ENCODE peak calls at places on chromosome 5, in nine cellular contexts. B is psoas muscle, C is RCC 7860, T is SK-MEL-5, P is GM10248, E is T-cell, K is activated T-cell treated with anti-CD3 and anti-CD28 coated beads for 4 hours, A is T-helper 2 cell, X is NCI-H1436. V is an unnamed sample.
A peak's percentile ranks its signal among the peaks of the same experiment; 100 is the strongest.

GRCh38 chr5:99879791-99880511 is 655.2 kb upstream of the FAM174A start:
- DNase-seq in B (no peak), C (no peak), T (no peak), P (no peak), E (no peak), K (no peak), A (no peak), X (no peak), V (no peak)

GRCh38 chr5:14171621-14172020 is 28.5 kb downstream of the TRIO start:
- DNase-seq in B (no peak), C (no peak), T (no peak), P (no peak), E (no peak), K (no peak), A (no peak), X (no peak), V (peak; percentile 85)

GRCh38 chr5:160118349-160119141 is 705 bp downstream of the PWWP2A start:
- DNase-seq in B (peak; percentile 74), C (no peak), T (no peak), P (peak; percentile 53), E (peak; percentile 43), K (peak; percentile 40), A (peak; percentile 52), X (peak; percentile 54), V (no peak)

GRCh38 chr5:3598236-3598635 is 2.6 kb downstream of the IRX1 start:
- DNase-seq in B (no peak), C (no peak), T (no peak), P (no peak), E (no peak), K (no peak), A (no peak), X (no peak), V (no peak)

GRCh38 chr5:148443998-148444397 is 60.2 kb downstream of the FBXO38 start:
- DNase-seq in B (no peak), C (peak; percentile 37), T (peak; percentile 72), P (peak; percentile 49), E (no peak), K (peak; percentile 40), A (no peak), X (peak; percentile 65), V (peak; percentile 78)

GRCh38 chr5:67879619-67880357 is 335.8 kb upstream of the PIK3R1 start:
- DNase-seq in B (no peak), C (no peak), T (peak; percentile 75), P (no peak), E (no peak), K (no peak), A (no peak), X (no peak), V (no peak)

GRCh38 chr5:14299666-14300065 is 156.5 kb downstream of the TRIO start:
- DNase-seq in B (no peak), C (no peak), T (no peak), P (no peak), E (no peak), K (no peak), A (no peak), X (no peak), V (no peak)

GRCh38 chr5:168404366-168404765 is 81.9 kb upstream of the RARS1 start:
- DNase-seq in B (no peak), C (peak; percentile 84), T (peak; percentile 74), P (no peak), E (no peak), K (no peak), A (no peak), X (no peak), V (peak; percentile 92)

GRCh38 chr5:179311581-179311980 is 33.7 kb downstream of the ADAMTS2 start:
- DNase-seq in B (peak; percentile 12), C (no peak), T (no peak), P (no peak), E (no peak), K (no peak), A (no peak), X (no peak), V (no peak)

GRCh38 chr5:82332889-82333619 is 54.9 kb upstream of the RPS23 start:
- DNase-seq in B (no peak), C (no peak), T (no peak), P (no peak), E (no peak), K (no peak), A (no peak), X (no peak), V (peak; percentile 50)

GRCh38 chr5:79111387-79111959 is at the start of gene BHMT:
- DNase-seq in B (no peak), C (no peak), T (no peak), P (no peak), E (no peak), K (no peak), A (no peak), X (no peak), V (no peak)

GRCh38 chr5:126104951-126105350 is 318.3 kb upstream of the GRAMD2B start:
- DNase-seq in B (no peak), C (no peak), T (no peak), P (no peak), E (no peak), K (no peak), A (no peak), X (no peak), V (no peak)

GRCh38 chr5:148543727-148544126 is 110.6 kb downstream of the HTR4 start:
- DNase-seq in B (no peak), C (no peak), T (no peak), P (no peak), E (no peak), K (no peak), A (no peak), X (no peak), V (no peak)

GRCh38 chr5:34743878-34744277 is 87.8 kb downstream of the RAI14 start:
- DNase-seq in B (no peak), C (peak; percentile 89), T (no peak), P (no peak), E (no peak), K (no peak), A (no peak), X (no peak), V (peak; percentile 96)

GRCh38 chr5:9832921-9833320 is 202.8 kb upstream of the TAS2R1 start:
- DNase-seq in B (no peak), C (no peak), T (no peak), P (no peak), E (no peak), K (no peak), A (no peak), X (no peak), V (no peak)